ENCODE peak calls at places on chromosomes 7 and 10, in four cellular contexts. P is astrocyte of the spinal cord, D is tibial artery, J is dorsolateral prefrontal cortex. S is an unnamed sample.

GRCh38 chr7:128425851-128426250 is 16.1 kb upstream of the IMPDH1 start:
- DNase-seq in P (peak), D (peak), J (peak), S (peak)

GRCh38 chr10:43222296-43222695 is 44.6 kb downstream of the RASGEF1A start:
- DNase-seq in P (no peak), D (peak), J (peak), S (no peak)

GRCh38 chr10:101828734-101829551 is 10.7 kb upstream of the OGA start:
- DNase-seq in P (no peak), D (no peak), J (no peak), S (no peak)

GRCh38 chr10:101301111-101301731 is 52.7 kb upstream of the BTRC start:
- DNase-seq in P (no peak), D (no peak), J (no peak), S (peak)

GRCh38 chr10:43237128-43237527 is 29.7 kb downstream of the RASGEF1A start:
- DNase-seq in P (no peak), D (peak), J (peak), S (no peak)

GRCh38 chr10:65620404-65621048 is 1305.3 kb upstream of the LRRTM3 start:
- DNase-seq in P (no peak), D (no peak), J (no peak), S (no peak)

GRCh38 chr7:90766814-90767564 is 170.9 kb downstream of the CDK14 start:
- DNase-seq in P (peak), D (peak), J (peak), S (peak)

GRCh38 chr10:99429521-99430095 is 816 bp downstream of the GOT1 start:
- DNase-seq in P (no peak), D (no peak), J (no peak), S (no peak)

GRCh38 chr10:94077042-94077441 is 83.3 kb downstream of the PLCE1 start:
- DNase-seq in P (no peak), D (no peak), J (no peak), S (no peak)

GRCh38 chr10:133309111-133309719 is 501 bp downstream of the ZNF511 start:
- DNase-seq in P (peak), D (peak), J (peak), S (peak)

GRCh38 chr7:159142204-159142603 is 2.5 kb downstream of the VIPR2 start:
- DNase-seq in P (no peak), D (no peak), J (no peak), S (no peak)

GRCh38 chr7:102295346-102296178 is 8.9 kb downstream of the SH2B2 start:
- DNase-seq in P (no peak), D (no peak), J (no peak), S (no peak)

GRCh38 chr7:45224832-45225231 is 67.2 kb downstream of the RAMP3 start:
- DNase-seq in P (no peak), D (no peak), J (no peak), S (no peak)

GRCh38 chr7:143299840-143300239 is 11.7 kb downstream of the CASP2 start:
- DNase-seq in P (no peak), D (no peak), J (no peak), S (no peak)

GRCh38 chr7:36686499-36686898 is 37.8 kb downstream of the AOAH start:
- DNase-seq in P (peak), D (no peak), J (peak), S (peak)

GRCh38 chr10:15341502-15342128 is 29.5 kb downstream of the FAM171A1 start:
- DNase-seq in P (no peak), D (no peak), J (no peak), S (no peak)

GRCh38 chr10:126504051-126504760 is 115.9 kb upstream of the ADAM12 start:
- DNase-seq in P (peak), D (no peak), J (peak), S (peak)

GRCh38 chr7:158468225-158468624 is 119.4 kb downstream of the PTPRN2 start:
- DNase-seq in P (no peak), D (no peak), J (no peak), S (no peak)

GRCh38 chr10:77710759-77711682 is 73.4 kb upstream of the KCNMA1 start:
- DNase-seq in P (peak), D (peak), J (peak), S (peak)

GRCh38 chr7:44845476-44845875 is 2.4 kb downstream of the H2AZ2 start:
- DNase-seq in P (peak), D (no peak), J (no peak), S (no peak)

GRCh38 chr7:105024734-105025133 is 10.7 kb downstream of the KMT2E start:
- DNase-seq in P (peak), D (no peak), J (no peak), S (peak)

GRCh38 chr7:148480479-148481146 is 110.0 kb upstream of the C7orf33 start:
- DNase-seq in P (no peak), D (no peak), J (no peak), S (no peak)
- TF ChIP-seq CTCF in P (no peak), D (no peak), J (no peak), S (no peak)

DNA sequence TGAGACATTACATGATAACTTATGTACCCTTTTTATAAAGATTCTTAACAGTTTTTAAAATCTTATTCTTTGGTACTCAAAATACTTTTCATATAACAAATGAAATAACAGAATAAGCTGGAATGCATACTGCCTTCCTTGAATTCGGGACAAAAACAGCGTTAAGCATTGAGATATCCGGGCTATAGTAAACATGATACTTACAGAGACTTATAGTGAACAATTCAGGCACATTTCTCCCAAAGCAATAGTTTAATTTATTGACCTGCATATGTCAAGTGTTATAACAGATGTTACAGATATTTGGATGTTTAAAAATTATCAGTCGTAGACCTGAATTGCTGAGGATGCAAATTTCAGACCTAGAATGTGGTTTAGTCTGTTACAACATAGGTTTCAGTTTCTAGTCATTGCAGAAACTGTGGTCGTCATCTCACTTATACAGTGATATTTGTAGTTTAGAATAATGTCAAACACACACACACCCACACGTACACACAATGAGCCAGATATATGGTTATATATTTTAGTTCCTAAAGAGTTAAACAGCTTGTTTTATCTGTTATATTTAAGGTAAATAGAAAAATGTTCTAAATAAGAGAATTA is 85.1 kb downstream of the VTI1A start:
- DNase-seq in P (no peak), D (no peak), J (no peak), S (no peak)
- H3K4me3 ChIP-seq in P (no peak), D (no peak), J (no peak), S (no peak)

GRCh38 chr7:24722386-24723177 is 34.7 kb downstream of the GSDME start:
- DNase-seq in P (peak), D (no peak), J (peak), S (peak)
- TF ChIP-seq CTCF in P (peak), D (no peak), J (peak), S (peak)

GRCh38 chr10:89505606-89506005 is 29.8 kb downstream of the SLC16A12 start:
- DNase-seq in P (no peak), D (no peak), J (no peak), S (no peak)

GRCh38 chr10:89504691-89505090 is 30.7 kb downstream of the SLC16A12 start:
- DNase-seq in P (no peak), D (no peak), J (no peak), S (no peak)

GRCh38 chr10:89503633-89504345 is 31.6 kb downstream of the SLC16A12 start:
- DNase-seq in P (peak), D (no peak), J (no peak), S (peak)

GRCh38 chr10:89502556-89502955 is 32.8 kb downstream of the SLC16A12 start:
- DNase-seq in P (peak), D (no peak), J (no peak), S (peak)

GRCh38 chr10:89503151-89503550 is 32.2 kb downstream of the SLC16A12 start:
- DNase-seq in P (no peak), D (no peak), J (no peak), S (no peak)
- H3K4me3 ChIP-seq in P (no peak), D (no peak), J (no peak), S (no peak)

GRCh38 chr7:48087349-48087748 is 1.7 kb upstream of the UPP1 start:
- DNase-seq in P (peak), D (no peak), J (no peak), S (peak)
- TF ChIP-seq CTCF in P (no peak), D (no peak), J (no peak), S (peak)

DNA sequence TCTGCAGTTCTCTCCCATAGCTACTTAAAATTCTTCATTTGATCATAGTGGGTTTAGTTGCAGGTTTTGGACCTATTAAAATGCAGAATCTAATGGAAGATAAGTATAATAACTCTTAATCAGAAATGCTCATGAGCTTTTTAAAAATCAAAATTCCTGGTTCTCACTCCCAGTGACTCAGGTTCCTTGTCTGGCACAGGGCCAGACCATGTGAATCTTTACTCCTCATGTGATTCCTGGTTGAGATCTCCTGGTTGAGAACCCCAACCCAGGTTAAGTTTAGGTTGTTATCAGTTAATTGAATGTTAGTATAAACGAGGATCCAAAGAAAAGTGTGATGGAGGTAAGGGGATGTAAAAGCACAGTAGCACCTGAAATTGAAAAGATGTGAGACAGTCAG is 17.5 kb upstream of the TRUB1 start:
- DNase-seq in P (no peak), D (no peak), J (no peak), S (no peak)
- H3K4me3 ChIP-seq in P (no peak), D (no peak), J (no peak), S (no peak)

GRCh38 chr10:79155301-79156081 is 86.7 kb downstream of the ZMIZ1 start:
- DNase-seq in P (no peak), D (peak), J (no peak), S (no peak)

GRCh38 chr10:79152423-79152817 is 83.7 kb downstream of the ZMIZ1 start:
- DNase-seq in P (no peak), D (peak), J (no peak), S (no peak)

GRCh38 chr10:79156334-79157274 is 87.8 kb downstream of the ZMIZ1 start:
- DNase-seq in P (no peak), D (no peak), J (no peak), S (no peak)

GRCh38 chr10:79150444-79150754 is 81.6 kb downstream of the ZMIZ1 start:
- DNase-seq in P (no peak), D (no peak), J (no peak), S (no peak)

GRCh38 chr10:79153753-79154152 is 85.0 kb downstream of the ZMIZ1 start:
- DNase-seq in P (no peak), D (peak), J (peak), S (no peak)
- TF ChIP-seq CTCF in P (no peak), D (peak), J (no peak), S (no peak)

GRCh38 chr10:103854265-103854686 is 1.1 kb downstream of the SH3PXD2A start:
- DNase-seq in P (peak), D (no peak), J (no peak), S (peak)
- H3K4me3 ChIP-seq in P (peak), D (peak), J (peak), S (peak)

GRCh38 chr7:114212753-114213439 is 201.7 kb upstream of the FOXP2 start:
- DNase-seq in P (peak), D (no peak), J (no peak), S (no peak)

GRCh38 chr7:114218283-114218682 is 196.3 kb upstream of the FOXP2 start:
- DNase-seq in P (no peak), D (no peak), J (no peak), S (no peak)

GRCh38 chr7:114214454-114214853 is 200.2 kb upstream of the FOXP2 start:
- DNase-seq in P (no peak), D (no peak), J (no peak), S (no peak)

GRCh38 chr7:114217026-114217425 is 197.6 kb upstream of the FOXP2 start:
- DNase-seq in P (no peak), D (no peak), J (no peak), S (no peak)
- TF ChIP-seq CTCF in P (no peak), D (no peak), J (no peak), S (no peak)

S was measured in cardiac fibroblast.